ENCODE peak calls at places on chromosomes 1 and 21, in four cellular contexts. One of them, this sample, is unnamed.

GRCh38 chr1:3482590-3482899 is 28.1 kb downstream of the ARHGEF16 start:
- DNase-seq in psoas muscle: no peak
- DNase-seq in CD8-positive, alpha-beta memory T cell: no peak
- DNase-seq in CD8-positive, alpha-beta T cell: no peak
- DNase-seq in this sample: no peak

GRCh38 chr1:183933528-183934179 is 103.9 kb downstream of the COLGALT2 start:
- DNase-seq in psoas muscle: no peak
- DNase-seq in CD8-positive, alpha-beta memory T cell: no peak
- DNase-seq in CD8-positive, alpha-beta T cell: no peak
- DNase-seq in this sample: no peak

GRCh38 chr1:112904071-112904830 is 51.7 kb downstream of the SLC16A1 start:
- DNase-seq in psoas muscle: no peak
- DNase-seq in CD8-positive, alpha-beta memory T cell: no peak
- DNase-seq in CD8-positive, alpha-beta T cell: no peak
- DNase-seq in this sample: no peak

GRCh38 chr21:31387560-31388186 is 43.6 kb upstream of the TIAM1 start:
- DNase-seq in psoas muscle: no peak
- DNase-seq in CD8-positive, alpha-beta memory T cell: no peak
- DNase-seq in CD8-positive, alpha-beta T cell: no peak
- DNase-seq in this sample: no peak

GRCh38 chr1:31666290-31666963 is 21.8 kb upstream of the PEF1 start:
- DNase-seq in psoas muscle: no peak
- DNase-seq in CD8-positive, alpha-beta memory T cell: no peak
- DNase-seq in CD8-positive, alpha-beta T cell: no peak
- DNase-seq in this sample: no peak

GRCh38 chr1:25906644-25907300 is 553 bp upstream of the STMN1 start:
- DNase-seq in psoas muscle: no peak
- DNase-seq in CD8-positive, alpha-beta memory T cell: no peak
- DNase-seq in CD8-positive, alpha-beta T cell: no peak
- DNase-seq in this sample: no peak

GRCh38 chr21:41141031-41141457 is 26.9 kb upstream of the BACE2 start:
- DNase-seq in psoas muscle: no peak
- DNase-seq in CD8-positive, alpha-beta memory T cell: no peak
- DNase-seq in CD8-positive, alpha-beta T cell: no peak
- DNase-seq in this sample: no peak

GRCh38 chr1:189149547-189150375 is 1327.9 kb downstream of the BRINP3 start:
- DNase-seq in psoas muscle: no peak
- DNase-seq in CD8-positive, alpha-beta memory T cell: no peak
- DNase-seq in CD8-positive, alpha-beta T cell: no peak
- DNase-seq in this sample: peak; percentile 37

GRCh38 chr21:43004926-43005325 is 30.6 kb downstream of the PKNOX1 start:
- DNase-seq in psoas muscle: no peak
- DNase-seq in CD8-positive, alpha-beta memory T cell: no peak
- DNase-seq in CD8-positive, alpha-beta T cell: no peak
- DNase-seq in this sample: no peak

GRCh38 chr1:62396871-62397270 is 40.0 kb upstream of the USP1 start:
- DNase-seq in psoas muscle: no peak
- DNase-seq in CD8-positive, alpha-beta memory T cell: no peak
- DNase-seq in CD8-positive, alpha-beta T cell: no peak
- DNase-seq in this sample: no peak

GRCh38 chr21:44350773-44351481 is 2.5 kb upstream of the TRPM2 start:
- DNase-seq in psoas muscle: no peak
- DNase-seq in CD8-positive, alpha-beta memory T cell: no peak
- DNase-seq in CD8-positive, alpha-beta T cell: no peak
- DNase-seq in this sample: no peak

GRCh38 chr1:207818971-207819451 is 67.2 kb downstream of the CD46 start:
- DNase-seq in psoas muscle: peak; percentile 72
- DNase-seq in CD8-positive, alpha-beta memory T cell: no peak
- DNase-seq in CD8-positive, alpha-beta T cell: no peak
- DNase-seq in this sample: no peak

GRCh38 chr1:202251424-202252256 is 58.0 kb downstream of the LGR6 start:
- DNase-seq in psoas muscle: no peak
- DNase-seq in CD8-positive, alpha-beta memory T cell: no peak
- DNase-seq in CD8-positive, alpha-beta T cell: no peak
- DNase-seq in this sample: no peak

GRCh38 chr21:41023936-41024335 is 144.0 kb upstream of the BACE2 start:
- DNase-seq in psoas muscle: no peak
- DNase-seq in CD8-positive, alpha-beta memory T cell: no peak
- DNase-seq in CD8-positive, alpha-beta T cell: no peak
- DNase-seq in this sample: no peak

GRCh38 chr1:61448017-61448383 is 276.9 kb downstream of the TM2D1 start:
- DNase-seq in psoas muscle: no peak
- DNase-seq in CD8-positive, alpha-beta memory T cell: no peak
- DNase-seq in CD8-positive, alpha-beta T cell: no peak
- DNase-seq in this sample: no peak

GRCh38 chr21:17441370-17441769 is 71.5 kb upstream of the CXADR start:
- DNase-seq in psoas muscle: no peak
- DNase-seq in CD8-positive, alpha-beta memory T cell: no peak
- DNase-seq in CD8-positive, alpha-beta T cell: no peak
- DNase-seq in this sample: no peak

GRCh38 chr1:189619682-189620332 is 857.9 kb downstream of the BRINP3 start:
- DNase-seq in psoas muscle: no peak
- DNase-seq in CD8-positive, alpha-beta memory T cell: no peak
- DNase-seq in CD8-positive, alpha-beta T cell: no peak
- DNase-seq in this sample: no peak

GRCh38 chr1:150543500-150544143 is 5.6 kb upstream of the ADAMTSL4 start:
- DNase-seq in psoas muscle: peak; percentile 78
- DNase-seq in CD8-positive, alpha-beta memory T cell: no peak
- DNase-seq in CD8-positive, alpha-beta T cell: no peak
- DNase-seq in this sample: no peak

GRCh38 chr1:56135069-56135863 is 444.1 kb downstream of the PLPP3 start:
- DNase-seq in psoas muscle: no peak
- DNase-seq in CD8-positive, alpha-beta memory T cell: no peak
- DNase-seq in CD8-positive, alpha-beta T cell: no peak
- DNase-seq in this sample: no peak

GRCh38 chr1:17717595-17717994 is 37.5 kb upstream of the ACTL8 start:
- DNase-seq in psoas muscle: no peak
- DNase-seq in CD8-positive, alpha-beta memory T cell: no peak
- DNase-seq in CD8-positive, alpha-beta T cell: no peak
- DNase-seq in this sample: no peak

GRCh38 chr1:113809651-113810602 is 2.3 kb downstream of the RSBN1 start:
- DNase-seq in psoas muscle: no peak
- DNase-seq in CD8-positive, alpha-beta memory T cell: no peak
- DNase-seq in CD8-positive, alpha-beta T cell: no peak
- DNase-seq in this sample: no peak

GRCh38 chr21:21673959-21674358 is 675.8 kb downstream of the NCAM2 start:
- DNase-seq in psoas muscle: no peak
- DNase-seq in CD8-positive, alpha-beta memory T cell: no peak
- DNase-seq in CD8-positive, alpha-beta T cell: no peak
- DNase-seq in this sample: no peak

GRCh38 chr1:211788626-211789025 is 41.9 kb downstream of the LPGAT1 start:
- DNase-seq in psoas muscle: no peak
- DNase-seq in CD8-positive, alpha-beta memory T cell: no peak
- DNase-seq in CD8-positive, alpha-beta T cell: no peak
- DNase-seq in this sample: no peak

GRCh38 chr1:9238550-9238949 is 4.0 kb downstream of the H6PD start:
- DNase-seq in psoas muscle: no peak
- DNase-seq in CD8-positive, alpha-beta memory T cell: no peak
- DNase-seq in CD8-positive, alpha-beta T cell: no peak
- DNase-seq in this sample: no peak

DNA sequence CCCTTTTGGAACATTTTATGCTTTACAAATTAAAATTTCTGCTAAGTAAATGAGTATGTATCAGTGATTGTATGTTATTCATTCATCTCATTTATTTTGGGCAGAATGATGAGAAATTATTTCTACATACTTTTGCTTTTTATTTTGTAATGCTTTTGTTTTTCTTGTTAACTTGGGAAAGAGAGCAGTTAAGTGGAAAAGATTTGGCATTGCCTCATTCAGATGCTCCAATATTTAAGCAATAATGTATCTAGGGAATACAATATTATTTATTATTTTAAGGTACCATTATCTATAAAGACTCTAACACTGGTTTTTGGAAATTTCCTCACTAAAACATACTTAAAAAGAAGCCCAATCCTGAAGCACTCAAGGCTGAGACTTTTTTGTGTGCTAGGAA is 431.8 kb downstream of the NEGR1 start:
- DNase-seq in psoas muscle: no peak
- DNase-seq in CD8-positive, alpha-beta memory T cell: no peak
- DNase-seq in CD8-positive, alpha-beta T cell: no peak
- DNase-seq in this sample: no peak
- H3K4me3 ChIP-seq in psoas muscle: no peak overlapping the region
- H3K4me3 ChIP-seq in CD8-positive, alpha-beta memory T cell: no peak overlapping the region
- H3K4me3 ChIP-seq in CD8-positive, alpha-beta T cell: no peak overlapping the region
- H3K4me3 ChIP-seq in this sample: no peak overlapping the region

DNA sequence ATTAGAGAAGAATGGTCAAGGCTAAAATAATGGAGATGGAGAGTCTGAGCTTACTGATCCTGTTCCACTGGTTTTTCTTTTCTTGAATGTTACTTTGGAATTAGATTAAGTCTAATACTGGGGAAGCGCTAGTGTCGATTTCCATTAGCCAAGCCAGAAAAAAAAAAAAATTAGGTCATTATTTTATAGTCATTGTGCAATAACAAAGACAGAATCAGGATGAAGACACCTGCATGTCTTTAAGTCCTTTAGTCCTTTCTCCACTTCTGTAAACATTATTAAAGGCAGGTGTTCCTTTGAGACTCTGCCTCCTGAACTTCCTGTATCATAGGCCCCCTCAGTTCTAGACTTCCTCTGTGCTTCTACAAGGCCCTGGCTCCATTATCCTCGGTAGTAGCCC is 42.8 kb downstream of the MYSM1 start:
- DNase-seq in psoas muscle: no peak
- DNase-seq in CD8-positive, alpha-beta memory T cell: no peak
- DNase-seq in CD8-positive, alpha-beta T cell: no peak
- DNase-seq in this sample: no peak
- H3K36me3 ChIP-seq in psoas muscle: no peaks in the 10 kb centered on the region
- H3K36me3 ChIP-seq in CD8-positive, alpha-beta memory T cell: peaks cover 8% of the 10 kb centered on the region
- H3K36me3 ChIP-seq in CD8-positive, alpha-beta T cell: peaks cover 19% of the 10 kb centered on the region
- H3K36me3 ChIP-seq in this sample: peaks cover 3% of the 10 kb centered on the region

DNA sequence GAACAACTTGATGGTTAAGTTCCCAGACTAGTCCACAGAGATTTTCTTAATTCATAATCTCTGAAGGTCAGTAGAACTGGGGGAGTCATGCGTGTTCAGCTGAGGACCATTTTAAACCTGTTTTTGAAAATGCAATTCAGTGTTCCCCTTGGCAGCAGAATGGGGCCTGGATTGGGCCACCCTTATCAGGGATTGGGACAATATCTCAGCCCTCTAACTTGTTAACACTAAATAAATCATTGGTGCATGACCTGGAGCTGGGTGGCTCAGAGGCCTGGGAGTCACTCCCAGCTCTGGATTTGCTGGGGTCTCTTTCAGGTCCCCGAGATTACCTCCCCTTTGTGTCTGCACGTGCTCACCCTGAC is 55.3 kb downstream of the MRPS6 start:
- DNase-seq in psoas muscle: no peak
- DNase-seq in CD8-positive, alpha-beta memory T cell: no peak
- DNase-seq in CD8-positive, alpha-beta T cell: no peak
- DNase-seq in this sample: no peak
- H3K4me3 ChIP-seq in psoas muscle: peak overlapping the region; percentile 50
- H3K4me3 ChIP-seq in CD8-positive, alpha-beta memory T cell: no peak overlapping the region
- H3K4me3 ChIP-seq in CD8-positive, alpha-beta T cell: no peak overlapping the region
- H3K4me3 ChIP-seq in this sample: no peak overlapping the region

DNA sequence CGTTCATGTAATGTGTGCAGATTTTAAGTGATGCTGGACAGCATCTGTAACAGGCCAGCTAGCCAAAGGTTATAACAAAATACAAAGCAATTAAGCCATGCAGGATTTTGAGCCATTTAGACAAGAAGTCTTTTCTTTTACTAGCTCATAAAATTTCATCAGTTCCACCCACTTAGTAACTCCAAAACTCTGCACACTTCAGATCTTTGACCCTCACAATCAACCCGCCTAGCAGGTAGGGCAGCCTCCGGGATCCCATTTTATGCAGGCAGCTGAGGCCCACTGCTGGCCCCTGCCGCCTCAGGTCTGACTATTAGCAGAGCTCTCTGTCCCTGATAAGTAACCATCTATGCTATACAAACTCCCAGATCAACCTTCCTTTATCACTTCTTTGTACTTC is 9.2 kb downstream of the LBR start:
- DNase-seq in psoas muscle: no peak
- DNase-seq in CD8-positive, alpha-beta memory T cell: no peak
- DNase-seq in CD8-positive, alpha-beta T cell: no peak
- DNase-seq in this sample: no peak
- H3K36me3 ChIP-seq in psoas muscle: peaks cover 4% of the 10 kb centered on the region
- H3K36me3 ChIP-seq in CD8-positive, alpha-beta memory T cell: peaks cover 40% of the 10 kb centered on the region
- H3K36me3 ChIP-seq in CD8-positive, alpha-beta T cell: peaks cover 43% of the 10 kb centered on the region
- H3K36me3 ChIP-seq in this sample: peaks cover 3% of the 10 kb centered on the region

DNA sequence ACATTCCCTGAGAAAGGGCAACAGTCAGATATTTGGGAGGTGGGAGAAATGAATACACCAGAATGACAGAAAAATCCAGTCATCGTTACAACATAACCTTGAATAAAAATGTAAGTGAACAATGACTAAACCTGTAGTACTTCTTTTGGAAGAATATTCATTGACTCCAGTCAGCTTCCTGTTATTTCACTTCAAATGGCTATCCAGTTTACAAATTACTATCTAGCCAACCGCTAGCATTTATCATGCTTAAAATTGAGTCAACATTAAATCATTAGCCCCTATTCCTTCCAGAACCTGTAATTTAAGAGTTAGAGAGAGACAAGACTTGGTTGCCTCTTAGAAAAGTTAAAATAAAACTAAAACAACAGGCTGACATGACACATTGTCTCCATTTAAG is 33.6 kb downstream of the WLS start:
- DNase-seq in psoas muscle: no peak
- DNase-seq in CD8-positive, alpha-beta memory T cell: no peak
- DNase-seq in CD8-positive, alpha-beta T cell: no peak
- DNase-seq in this sample: no peak
- H3K4me3 ChIP-seq in psoas muscle: no peak overlapping the region
- H3K4me3 ChIP-seq in CD8-positive, alpha-beta memory T cell: no peak overlapping the region
- H3K4me3 ChIP-seq in CD8-positive, alpha-beta T cell: no peak overlapping the region
- H3K4me3 ChIP-seq in this sample: no peak overlapping the region

GRCh38 chr1:6513296-6513928 is 21.9 kb upstream of the PLEKHG5 start:
- DNase-seq in psoas muscle: no peak
- DNase-seq in CD8-positive, alpha-beta memory T cell: no peak
- DNase-seq in CD8-positive, alpha-beta T cell: no peak
- DNase-seq in this sample: no peak

GRCh38 chr1:6512245-6512907 is 20.9 kb upstream of the PLEKHG5 start:
- DNase-seq in psoas muscle: no peak
- DNase-seq in CD8-positive, alpha-beta memory T cell: no peak
- DNase-seq in CD8-positive, alpha-beta T cell: no peak
- DNase-seq in this sample: no peak

GRCh38 chr1:6517435-6517851 is 26.0 kb upstream of the PLEKHG5 start:
- DNase-seq in psoas muscle: no peak
- DNase-seq in CD8-positive, alpha-beta memory T cell: no peak
- DNase-seq in CD8-positive, alpha-beta T cell: no peak
- DNase-seq in this sample: no peak

GRCh38 chr1:6512908-6513280 is 21.4 kb upstream of the PLEKHG5 start:
- DNase-seq in psoas muscle: no peak
- DNase-seq in CD8-positive, alpha-beta memory T cell: no peak
- DNase-seq in CD8-positive, alpha-beta T cell: no peak
- DNase-seq in this sample: no peak

GRCh38 chr1:6515771-6516170 is 24.3 kb upstream of the PLEKHG5 start:
- DNase-seq in psoas muscle: no peak
- DNase-seq in CD8-positive, alpha-beta memory T cell: no peak
- DNase-seq in CD8-positive, alpha-beta T cell: no peak
- DNase-seq in this sample: no peak
- H3K36me3 ChIP-seq in psoas muscle: no peaks in the 10 kb centered on the region
- H3K36me3 ChIP-seq in CD8-positive, alpha-beta memory T cell: no peaks in the 10 kb centered on the region
- H3K36me3 ChIP-seq in CD8-positive, alpha-beta T cell: no peaks in the 10 kb centered on the region
- H3K36me3 ChIP-seq in this sample: no peaks in the 10 kb centered on the region